ENCODE peak calls at places on chromosomes 4 and X, in seven cellular contexts. Q is uterus; X is fibroblast of lung; K is esophagus squamous epithelium; A is heart left ventricle; E is SK-N-SH; R is CD8-positive, alpha-beta T cell. S is an unnamed sample. For H3K27me3 and H3K4me1, the result is how much of the 10 kb centered on the place peaks cover.

GRCh38 chr4:62640296-62640695 is 1440.2 kb downstream of the ADGRL3 start:
- DNase-seq in Q (no peak), X (peak), K (no peak), A (no peak), E (no peak), R (no peak), S (no peak)

GRCh38 chr4:88110826-88111225 is 47.6 kb downstream of the ABCG2 start:
- DNase-seq in Q (no peak), X (peak), K (no peak), A (no peak), E (no peak), R (no peak), S (peak)

GRCh38 chr4:22389240-22389871 is 126.5 kb downstream of the ADGRA3 start:
- DNase-seq in Q (peak), X (peak), K (no peak), A (peak), E (peak), R (no peak), S (no peak)

GRCh38 chrX:3526749-3527148 is 180.3 kb upstream of the MXRA5 start:
- DNase-seq in Q (no peak), X (peak), K (no peak), A (no peak), E (no peak), R (no peak), S (no peak)

GRCh38 chrX:40006025-40007017 is 91.4 kb downstream of the BCOR start:
- DNase-seq in Q (peak), X (peak), K (no peak), A (peak), E (peak), R (no peak), S (no peak)

GRCh38 chrX:57752866-57753265 is 72.8 kb upstream of the NLRP2B start:
- DNase-seq in Q (no peak), X (no peak), K (no peak), A (no peak), E (no peak), R (no peak), S (no peak)

GRCh38 chrX:18650662-18651061 is 21.2 kb downstream of the RS1 start:
- DNase-seq in Q (no peak), X (no peak), K (no peak), A (no peak), E (no peak), R (no peak), S (no peak)

GRCh38 chrX:10278716-10279115 is 121.9 kb downstream of the CLCN4 start:
- DNase-seq in Q (no peak), X (no peak), K (no peak), A (no peak), E (no peak), R (no peak), S (no peak)

GRCh38 chrX:53716328-53717088 is 30.0 kb upstream of the HUWE1 start:
- DNase-seq in Q (no peak), X (peak), K (no peak), A (no peak), E (no peak), R (no peak), S (no peak)

GRCh38 chr4:139809207-139810157 is 143.9 kb downstream of the MGST2 start:
- DNase-seq in Q (no peak), X (no peak), K (no peak), A (no peak), E (no peak), R (no peak), S (no peak)

GRCh38 chrX:101210630-101211029 is 9.0 kb upstream of the DRP2 start:
- DNase-seq in Q (no peak), X (no peak), K (no peak), A (no peak), E (no peak), R (no peak), S (no peak)

GRCh38 chr4:146032234-146032860 is 93.7 kb upstream of the ZNF827 start:
- DNase-seq in Q (no peak), X (no peak), K (no peak), A (no peak), E (no peak), R (no peak), S (no peak)

GRCh38 chr4:52202931-52203330 is 151.8 kb downstream of the SPATA18 start:
- DNase-seq in Q (no peak), X (no peak), K (no peak), A (no peak), E (no peak), R (no peak), S (no peak)

GRCh38 chr4:1060121-1060520 is 48.7 kb downstream of the FGFRL1 start:
- DNase-seq in Q (no peak), X (no peak), K (no peak), A (no peak), E (no peak), R (no peak), S (no peak)

GRCh38 chr4:1061747-1062146 is 50.3 kb downstream of the FGFRL1 start:
- DNase-seq in Q (no peak), X (no peak), K (no peak), A (no peak), E (no peak), R (no peak), S (no peak)

GRCh38 chr4:1062419-1062818 is 50.9 kb downstream of the RNF212 start:
- DNase-seq in Q (no peak), X (no peak), K (no peak), A (no peak), E (no peak), R (no peak), S (no peak)

GRCh38 chr4:1060646-1061371 is 49.4 kb downstream of the FGFRL1 start:
- DNase-seq in Q (no peak), X (no peak), K (no peak), A (no peak), E (no peak), R (no peak), S (no peak)

DNA sequence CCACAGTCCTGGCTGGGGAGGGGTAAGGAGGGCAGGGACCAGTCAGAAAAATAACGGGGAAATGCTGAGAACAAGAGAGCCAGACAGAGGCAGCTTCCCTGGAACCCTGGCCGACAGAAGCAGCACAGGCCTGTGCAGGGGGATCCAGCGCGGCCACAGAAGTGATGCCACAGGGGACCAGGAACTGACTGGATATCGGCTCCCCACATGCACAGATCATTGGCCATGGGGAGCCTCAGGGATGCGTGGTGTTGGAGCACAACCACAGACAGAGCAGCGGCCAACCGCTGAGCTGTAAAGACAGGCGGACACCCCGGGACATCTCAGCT is 49.9 kb downstream of the FGFRL1 start:
- DNase-seq in Q (no peak), X (no peak), K (no peak), A (no peak), E (no peak), R (no peak), S (no peak)
- H3K27me3 ChIP-seq in Q (under half), X (under half), K (half or more), A (half or more), E (half or more), R (under half), S (under half)

DNA sequence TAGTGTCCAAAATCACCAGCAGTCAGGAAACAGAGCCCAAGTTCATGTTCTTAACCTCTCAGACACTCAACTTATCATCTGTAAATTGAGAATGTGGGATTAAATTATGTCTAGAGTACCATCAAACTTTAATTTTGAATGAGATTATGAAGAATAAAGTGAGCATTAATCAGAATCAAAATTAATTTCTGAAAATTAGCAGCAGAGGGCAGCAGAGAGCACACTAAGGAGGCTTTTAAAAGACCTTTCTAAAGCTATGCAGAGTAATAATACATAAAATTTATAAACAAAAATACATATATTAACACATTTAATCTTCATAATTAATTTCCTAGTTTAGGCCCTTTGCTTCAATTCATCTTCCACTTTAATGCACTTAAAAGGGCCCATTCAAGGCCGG is 7.1 kb downstream of the TASL start:
- DNase-seq in Q (no peak), X (peak), K (no peak), A (no peak), E (peak), R (no peak), S (no peak)
- TF ChIP-seq CTCF in Q (peak), X (peak), K (peak), A (peak), E (peak), R (peak), S (peak)

GRCh38 chr4:6917445-6918241 is 8.0 kb downstream of the TBC1D14 start:
- DNase-seq in Q (peak), X (peak), K (peak), A (peak), E (peak), R (no peak), S (peak)
- H3K4me1 ChIP-seq in Q (under half), X (under half), K (under half), A (half or more), E (under half), R (half or more), S (half or more)

GRCh38 chr4:109473824-109474223 is 40.2 kb downstream of the SEC24B start:
- DNase-seq in Q (no peak), X (no peak), K (no peak), A (no peak), E (no peak), R (no peak), S (no peak)

GRCh38 chr4:109469915-109470314 is 36.3 kb downstream of the SEC24B start:
- DNase-seq in Q (no peak), X (no peak), K (no peak), A (no peak), E (no peak), R (no peak), S (no peak)

GRCh38 chr4:109472343-109472761 is 38.7 kb downstream of the SEC24B start:
- DNase-seq in Q (no peak), X (peak), K (no peak), A (no peak), E (no peak), R (no peak), S (no peak)
- H3K27me3 ChIP-seq in Q (under half), X (under half), K (under half), A (under half), E (under half), R (under half), S (under half)

GRCh38 chr4:124710253-124710849 is 2.2 kb downstream of the ANKRD50 start:
- DNase-seq in Q (no peak), X (peak), K (no peak), A (no peak), E (no peak), R (no peak), S (no peak)

GRCh38 chr4:124710911-124711310 is 1.6 kb downstream of the ANKRD50 start:
- DNase-seq in Q (no peak), X (peak), K (no peak), A (no peak), E (no peak), R (no peak), S (no peak)

GRCh38 chr4:124712417-124713212 is at the start of gene ANKRD50:
- DNase-seq in Q (peak), X (peak), K (peak), A (peak), E (peak), R (peak), S (peak)

GRCh38 chr4:124711469-124712416 is 789 bp downstream of the ANKRD50 start:
- DNase-seq in Q (peak), X (peak), K (peak), A (peak), E (peak), R (no peak), S (peak)

DNA sequence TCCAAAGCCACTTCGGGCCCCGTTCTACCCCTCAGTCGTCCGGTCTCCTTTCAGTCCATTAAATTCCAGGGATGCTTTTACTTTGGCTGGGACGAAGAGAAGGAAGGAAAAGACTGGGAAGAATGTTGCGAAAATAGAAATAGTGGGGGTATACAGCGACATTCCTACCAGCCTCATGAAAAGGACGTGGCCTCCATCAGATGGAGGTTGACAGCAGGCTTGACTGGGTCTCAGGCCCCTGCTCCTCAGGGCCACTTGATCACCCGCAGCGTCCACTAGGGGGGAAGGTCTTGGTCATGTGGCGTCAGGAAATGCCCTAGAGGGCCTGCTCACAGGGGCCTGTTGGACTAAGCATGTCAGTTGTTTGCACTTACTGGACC is 671 bp upstream of the ANKRD50 start:
- DNase-seq in Q (peak), X (peak), K (no peak), A (peak), E (peak), R (no peak), S (peak)
- TF ChIP-seq CTCF in Q (peak), X (peak), K (peak), A (peak), E (peak), R (no peak), S (peak)

DNA sequence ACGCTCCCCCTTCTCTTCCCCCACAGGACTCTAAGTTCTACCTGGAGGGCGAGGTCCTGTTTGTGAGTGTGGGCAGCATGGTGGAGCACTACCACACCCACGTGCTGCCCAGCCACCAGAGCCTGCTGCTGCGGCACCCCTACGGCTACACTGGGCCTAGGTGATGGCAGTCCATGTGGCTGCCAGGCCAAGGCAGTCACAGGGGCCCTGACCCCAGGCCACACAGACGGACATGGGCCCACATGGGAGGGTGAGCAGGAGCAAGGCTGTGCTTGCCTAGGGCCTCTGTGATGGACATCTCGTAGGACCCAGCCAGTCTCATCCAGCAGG is 10.0 kb upstream of the ADD1 start:
- DNase-seq in Q (no peak), X (no peak), K (no peak), A (no peak), E (no peak), R (no peak), S (no peak)
- H3K4me1 ChIP-seq in Q (under half), X (under half), K (under half), A (under half), E (under half), R (under half), S (under half)

GRCh38 chr4:89136525-89136924 is 25.2 kb downstream of the TIGD2 start:
- DNase-seq in Q (no peak), X (peak), K (no peak), A (no peak), E (no peak), R (no peak), S (no peak)
- H3K27me3 ChIP-seq in Q (under half), X (under half), K (under half), A (under half), E (under half), R (under half), S (under half)

GRCh38 chr4:149029056-149029651 is 586.9 kb upstream of the NR3C2 start:
- DNase-seq in Q (no peak), X (peak), K (no peak), A (no peak), E (no peak), R (no peak), S (no peak)

DNA sequence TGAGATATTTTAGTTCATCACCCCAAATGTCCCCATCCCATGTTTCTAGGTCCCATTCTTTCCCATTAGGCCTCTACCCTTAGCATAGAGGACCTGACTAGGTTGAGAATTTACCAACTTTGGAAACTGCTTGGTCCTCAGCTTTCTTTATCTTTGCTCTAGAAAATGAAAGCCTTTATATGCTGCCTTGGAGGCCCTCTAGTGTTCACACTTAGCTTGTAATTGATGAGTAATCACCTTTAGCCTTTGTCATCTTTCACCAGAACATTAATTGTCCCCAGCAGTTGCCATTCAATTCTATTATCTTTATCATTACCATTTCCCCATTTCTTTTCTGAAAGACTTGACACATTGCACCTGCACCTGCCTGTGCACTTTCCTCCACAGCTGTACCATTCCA is 589.2 kb upstream of the NR3C2 start:
- DNase-seq in Q (no peak), X (peak), K (no peak), A (no peak), E (no peak), R (no peak), S (no peak)
- TF ChIP-seq CTCF in Q (no peak), X (peak), K (peak), A (peak), E (peak), R (no peak), S (peak)

DNA sequence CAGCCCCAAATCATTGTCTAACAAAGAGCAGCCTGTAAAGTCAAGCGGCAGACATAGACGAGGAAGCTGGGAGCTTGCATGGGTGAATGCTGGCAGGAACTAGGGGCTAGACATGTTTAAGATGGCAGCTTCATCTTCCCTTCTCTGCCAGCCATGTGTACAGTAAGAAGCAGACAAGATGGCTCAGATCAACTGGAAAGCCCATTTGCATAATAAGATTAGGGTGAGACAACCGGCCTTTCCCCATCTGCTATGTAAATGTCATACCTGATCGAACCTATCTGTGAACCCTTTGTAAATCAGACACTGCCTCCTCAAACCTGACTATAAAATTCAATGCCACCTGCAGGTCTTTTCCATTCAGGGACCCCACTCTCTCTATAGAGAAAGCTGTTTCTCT is 22.8 kb upstream of the HADH start:
- DNase-seq in Q (no peak), X (no peak), K (no peak), A (no peak), E (no peak), R (no peak), S (no peak)
- H3K4me1 ChIP-seq in Q (under half), X (under half), K (under half), A (under half), E (under half), R (under half), S (under half)

DNA sequence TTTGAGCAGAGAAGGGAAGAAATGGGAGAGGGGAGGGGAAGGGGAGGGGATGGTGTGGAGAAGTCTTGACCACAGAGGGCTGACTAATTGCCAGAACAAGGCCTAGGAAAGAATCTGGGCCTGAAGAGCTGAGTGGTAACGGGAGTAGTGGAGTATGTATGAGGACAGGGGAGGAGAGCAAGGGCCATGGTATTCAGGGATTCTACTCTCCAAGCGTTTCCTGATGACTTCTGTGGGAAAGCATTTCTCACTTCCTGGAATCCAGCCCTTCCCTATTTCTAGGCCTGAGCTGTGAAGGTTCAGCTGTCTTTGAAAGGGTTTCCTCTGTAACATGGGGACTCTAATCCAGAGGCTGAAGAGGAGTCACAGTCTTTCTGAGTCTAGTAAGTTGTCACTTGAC is 19.7 kb upstream of the SOX3 start:
- DNase-seq in Q (no peak), X (peak), K (no peak), A (no peak), E (no peak), R (no peak), S (no peak)
- H3K27me3 ChIP-seq in Q (under half), X (under half), K (under half), A (under half), E (under half), R (under half), S (under half)